ENCODE peak calls at places on chromosomes 11 and 22, in six cellular contexts. S is HepG2, L is ovary, G is A549, B is K562, D is upper lobe of left lung. H is an unnamed sample.
A peak's percentile ranks its signal among the peaks of the same experiment; 100 is the strongest.

GRCh38 chr11:112511906-112512305 is 251.2 kb upstream of the PLET1 start:
- DNase-seq in D (no peak), S (no peak), B (no peak), G (no peak), L (no peak), H (no peak)

GRCh38 chr11:120714448-120714847 is 202.9 kb downstream of the GRIK4 start:
- DNase-seq in S (no peak), D (no peak), L (no peak), B (no peak), G (no peak), H (no peak)

GRCh38 chr22:19173047-19174035 is 5.2 kb downstream of the SLC25A1 start:
- DNase-seq in S (peak; percentile 24), G (no peak), D (no peak), L (no peak), B (no peak), H (no peak)

GRCh38 chr11:89495951-89496350 is 4.8 kb upstream of the NOX4 start:
- DNase-seq in L (no peak), G (no peak), S (no peak), D (no peak), B (no peak), H (no peak)

GRCh38 chr11:60988658-60989057 is 17.2 kb downstream of the CD6 start:
- DNase-seq in G (no peak), B (no peak), D (no peak), S (no peak), L (no peak), H (no peak)

GRCh38 chr11:123163621-123164020 is 31.4 kb downstream of the CLMP start:
- DNase-seq in S (no peak), B (no peak), G (no peak), D (no peak), L (no peak), H (no peak)

GRCh38 chr11:96817488-96817887 is 427.7 kb downstream of the JRKL start:
- DNase-seq in L (no peak), D (no peak), G (no peak), B (peak; percentile 61), S (no peak), H (no peak)

GRCh38 chr11:134252539-134253188 is 488 bp downstream of the THYN1 start:
- DNase-seq in S (no peak), G (peak; percentile 4), B (no peak), D (peak; percentile 26), L (peak; percentile 52), H (no peak)

GRCh38 chr11:56910785-56911184 is 77.9 kb upstream of the OR5AK2 start:
- DNase-seq in G (peak; percentile 49), S (no peak), B (no peak), D (no peak), L (no peak), H (no peak)

GRCh38 chr11:64844330-64845124 is at the start of gene CDC42BPG:
- DNase-seq in B (peak; percentile 93), S (peak; percentile 27), G (peak; percentile 87), D (peak; percentile 91), L (peak; percentile 83), H (peak; percentile 90)

GRCh38 chr11:23398052-23398451 is 537.8 kb upstream of the CCDC179 start:
- DNase-seq in G (no peak), B (no peak), S (no peak), L (no peak), D (no peak), H (no peak)

GRCh38 chr11:640021-640706 is 3.1 kb downstream of the DRD4 start:
- DNase-seq in G (no peak), D (no peak), L (no peak), B (no peak), S (no peak), H (no peak)

GRCh38 chr22:32660292-32660691 is 141.2 kb upstream of the TIMP3 start:
- DNase-seq in G (peak; percentile 47), B (peak; percentile 68), L (peak; percentile 69), D (peak; percentile 66), S (peak; percentile 78), H (peak; percentile 36)

GRCh38 chr22:42511401-42511891 is 8.2 kb downstream of the RRP7A start:
- DNase-seq in G (no peak), L (peak; percentile 66), B (no peak), D (no peak), S (no peak), H (no peak)

GRCh38 chr11:100776212-100776896 is 89.3 kb downstream of the ARHGAP42 start:
- DNase-seq in D (no peak), B (no peak), L (no peak), G (peak; percentile 69), S (peak; percentile 74), H (no peak)

GRCh38 chr11:57567210-57567511 is 311 bp downstream of the UBE2L6 start:
- DNase-seq in D (peak; percentile 23), G (no peak), L (no peak), B (no peak), S (no peak), H (no peak)

GRCh38 chr22:36331912-36332622 is 55.7 kb downstream of the MYH9 start:
- DNase-seq in B (no peak), G (peak; percentile 18), D (peak; percentile 82), S (no peak), L (peak; percentile 80), H (no peak)

GRCh38 chr22:36330127-36330526 is 57.6 kb downstream of the MYH9 start:
- DNase-seq in G (no peak), D (no peak), B (no peak), S (no peak), L (no peak), H (no peak)

GRCh38 chr22:36330655-36331305 is 57.0 kb downstream of the MYH9 start:
- DNase-seq in G (no peak), D (no peak), B (no peak), S (no peak), L (no peak), H (no peak)

GRCh38 chr22:36332623-36333331 is 55.0 kb downstream of the MYH9 start:
- DNase-seq in B (peak; percentile 28), G (no peak), S (no peak), L (no peak), D (peak; percentile 73), H (no peak)

GRCh38 chr22:36331306-36331911 is 56.4 kb downstream of the MYH9 start:
- DNase-seq in G (peak; percentile 67), B (peak; percentile 64), L (no peak), S (peak; percentile 75), D (peak; percentile 95), H (peak; percentile 65)
- TF ChIP-seq EP300 in G (peak; percentile 15), B (peak; percentile 66), L (no peak), S (no peak), D (peak; percentile 81), H (peak; percentile 84)

DNA sequence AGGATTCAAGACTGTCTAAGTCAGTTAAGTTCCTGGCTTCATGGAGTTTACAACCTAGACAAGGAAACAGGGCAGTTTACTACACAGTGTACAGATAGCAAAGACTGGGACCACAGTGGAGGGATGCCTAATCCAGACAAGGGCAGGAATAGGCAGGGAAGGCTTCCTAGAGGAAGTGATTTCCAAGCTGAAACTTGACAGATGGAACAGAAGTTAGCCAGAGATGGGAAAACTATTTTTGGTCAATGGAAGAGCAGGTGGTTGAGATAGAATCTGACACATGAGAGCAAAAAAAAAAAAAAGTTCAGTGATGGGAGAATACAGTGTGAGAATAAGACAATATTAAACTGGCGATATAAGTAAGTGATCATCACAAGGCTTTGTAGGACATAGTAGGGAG is 1.3 kb downstream of the COA4 start:
- DNase-seq in D (no peak), S (no peak), L (no peak), G (no peak), B (no peak), H (no peak)
- TF ChIP-seq EP300 in D (no peak), S (no peak), L (no peak), G (no peak), B (no peak), H (no peak)

GRCh38 chr22:30041475-30041874 is 38.8 kb upstream of the HORMAD2 start:
- DNase-seq in B (no peak), D (no peak), S (no peak), L (no peak), G (no peak), H (no peak)

GRCh38 chr22:30041881-30042280 is 38.4 kb upstream of the HORMAD2 start:
- DNase-seq in L (no peak), B (no peak), D (no peak), G (no peak), S (no peak), H (no peak)

GRCh38 chr22:30036656-30037055 is 43.6 kb upstream of the HORMAD2 start:
- DNase-seq in G (no peak), S (peak; percentile 23), D (no peak), B (peak; percentile 29), L (no peak), H (no peak)

GRCh38 chr22:30040499-30041055 is 39.7 kb upstream of the HORMAD2 start:
- DNase-seq in L (no peak), S (no peak), B (no peak), G (no peak), D (no peak), H (no peak)

GRCh38 chr22:30038219-30038618 is 42.0 kb upstream of the HORMAD2 start:
- DNase-seq in G (no peak), S (no peak), D (no peak), B (no peak), L (no peak), H (no peak)
- TF ChIP-seq EP300 in G (no peak), S (no peak), D (no peak), B (no peak), L (no peak), H (no peak)

GRCh38 chr11:12746593-12747097 is 72.4 kb downstream of the TEAD1 start:
- DNase-seq in S (peak; percentile 29), B (peak; percentile 92), L (peak; percentile 95), D (no peak), G (no peak), H (peak; percentile 80)
- TF ChIP-seq EP300 in S (no peak), B (peak; percentile 9), L (no peak), D (no peak), G (no peak), H (no peak)

GRCh38 chr11:77473801-77474508 is at the start of gene PAK1:
- DNase-seq in G (peak; percentile 81), D (peak; percentile 94), L (peak; percentile 96), B (peak; percentile 91), S (peak; percentile 54), H (peak; percentile 94)
- TF ChIP-seq EP300 in G (no peak), D (peak; percentile 18), L (no peak), B (peak; percentile 18), S (no peak), H (no peak)

H was measured in H1.